ENCODE peak calls at places on chromosomes 5 and 9, in four cellular contexts. One of them, this sample, is unnamed. For H3K4me1, the result is how much of the 10 kb centered on the place peaks cover.

GRCh38 chr5:149408252-149409099 is 29.4 kb upstream of the IL17B start:
- DNase-seq in fibroblast of lung: no peak
- DNase-seq in Peyer's patch: no peak
- DNase-seq in spleen: no peak
- DNase-seq in this sample: peak

GRCh38 chr9:112447283-112447761 is 39.3 kb upstream of the KIAA1958 start:
- DNase-seq in fibroblast of lung: peak
- DNase-seq in Peyer's patch: no peak
- DNase-seq in spleen: no peak
- DNase-seq in this sample: no peak

GRCh38 chr9:109418827-109419226 is 79.3 kb downstream of the PTPN3 start:
- DNase-seq in fibroblast of lung: peak
- DNase-seq in Peyer's patch: no peak
- DNase-seq in spleen: no peak
- DNase-seq in this sample: no peak

GRCh38 chr5:53019320-53019719 is 30.2 kb downstream of the ITGA2 start:
- DNase-seq in fibroblast of lung: peak
- DNase-seq in Peyer's patch: no peak
- DNase-seq in spleen: no peak
- DNase-seq in this sample: no peak

GRCh38 chr9:2271426-2271825 is 256.3 kb downstream of the SMARCA2 start:
- DNase-seq in fibroblast of lung: peak
- DNase-seq in Peyer's patch: no peak
- DNase-seq in spleen: no peak
- DNase-seq in this sample: no peak

GRCh38 chr9:928363-929042 is 48.0 kb upstream of the DMRT3 start:
- DNase-seq in fibroblast of lung: no peak
- DNase-seq in Peyer's patch: no peak
- DNase-seq in spleen: no peak
- DNase-seq in this sample: no peak

GRCh38 chr9:15142903-15143534 is 164.0 kb downstream of the TTC39B start:
- DNase-seq in fibroblast of lung: peak
- DNase-seq in Peyer's patch: no peak
- DNase-seq in spleen: no peak
- DNase-seq in this sample: no peak

GRCh38 chr5:7436521-7436920 is 40.6 kb downstream of the ADCY2 start:
- DNase-seq in fibroblast of lung: no peak
- DNase-seq in Peyer's patch: no peak
- DNase-seq in spleen: no peak
- DNase-seq in this sample: no peak

GRCh38 chr9:91534374-91534773 is 110.7 kb upstream of the NFIL3 start:
- DNase-seq in fibroblast of lung: peak
- DNase-seq in Peyer's patch: no peak
- DNase-seq in spleen: no peak
- DNase-seq in this sample: no peak

GRCh38 chr9:131404987-131405386 is 11.1 kb downstream of the PRRC2B start:
- DNase-seq in fibroblast of lung: peak
- DNase-seq in Peyer's patch: no peak
- DNase-seq in spleen: no peak
- DNase-seq in this sample: no peak

GRCh38 chr9:133876836-133877235 is 115.3 kb downstream of the VAV2 start:
- DNase-seq in fibroblast of lung: no peak
- DNase-seq in Peyer's patch: no peak
- DNase-seq in spleen: no peak
- DNase-seq in this sample: no peak

GRCh38 chr5:132301341-132302274 is 7.4 kb downstream of the SLC22A4 start:
- DNase-seq in fibroblast of lung: no peak
- DNase-seq in Peyer's patch: peak
- DNase-seq in spleen: no peak
- DNase-seq in this sample: no peak

GRCh38 chr5:132298813-132299212 is 4.6 kb downstream of the SLC22A4 start:
- DNase-seq in fibroblast of lung: no peak
- DNase-seq in Peyer's patch: no peak
- DNase-seq in spleen: no peak
- DNase-seq in this sample: no peak

GRCh38 chr5:132300572-132301340 is 6.6 kb downstream of the SLC22A4 start:
- DNase-seq in fibroblast of lung: no peak
- DNase-seq in Peyer's patch: peak
- DNase-seq in spleen: no peak
- DNase-seq in this sample: no peak

GRCh38 chr5:132298305-132298704 is 4.1 kb downstream of the SLC22A4 start:
- DNase-seq in fibroblast of lung: no peak
- DNase-seq in Peyer's patch: no peak
- DNase-seq in spleen: no peak
- DNase-seq in this sample: no peak

GRCh38 chr5:132299901-132300300 is 5.7 kb downstream of the SLC22A4 start:
- DNase-seq in fibroblast of lung: no peak
- DNase-seq in Peyer's patch: no peak
- DNase-seq in spleen: no peak
- DNase-seq in this sample: no peak
- H3K4me1 ChIP-seq in fibroblast of lung: under half
- H3K4me1 ChIP-seq in Peyer's patch: under half
- H3K4me1 ChIP-seq in spleen: under half
- H3K4me1 ChIP-seq in this sample: under half

GRCh38 chr5:54292866-54293265 is 17.5 kb downstream of the ARL15 start:
- DNase-seq in fibroblast of lung: no peak
- DNase-seq in Peyer's patch: no peak
- DNase-seq in spleen: no peak
- DNase-seq in this sample: no peak
- H3K27ac ChIP-seq in fibroblast of lung: no peak
- H3K27ac ChIP-seq in Peyer's patch: no peak
- H3K27ac ChIP-seq in spleen: no peak
- H3K27ac ChIP-seq in this sample: no peak

GRCh38 chr5:160457255-160457654 is 35.6 kb downstream of the PTTG1 start:
- DNase-seq in fibroblast of lung: no peak
- DNase-seq in Peyer's patch: no peak
- DNase-seq in spleen: no peak
- DNase-seq in this sample: no peak
- H3K4me1 ChIP-seq in fibroblast of lung: under half
- H3K4me1 ChIP-seq in Peyer's patch: under half
- H3K4me1 ChIP-seq in spleen: under half
- H3K4me1 ChIP-seq in this sample: under half

GRCh38 chr9:129200255-129200654 is 22.2 kb upstream of the IER5L start:
- DNase-seq in fibroblast of lung: no peak
- DNase-seq in Peyer's patch: no peak
- DNase-seq in spleen: no peak
- DNase-seq in this sample: no peak

GRCh38 chr9:129195606-129196005 is 17.5 kb upstream of the IER5L start:
- DNase-seq in fibroblast of lung: no peak
- DNase-seq in Peyer's patch: no peak
- DNase-seq in spleen: no peak
- DNase-seq in this sample: no peak

GRCh38 chr9:129197978-129198736 is 20.1 kb upstream of the IER5L start:
- DNase-seq in fibroblast of lung: peak
- DNase-seq in Peyer's patch: no peak
- DNase-seq in spleen: no peak
- DNase-seq in this sample: no peak

GRCh38 chr9:129201289-129201688 is 23.2 kb upstream of the IER5L start:
- DNase-seq in fibroblast of lung: no peak
- DNase-seq in Peyer's patch: no peak
- DNase-seq in spleen: no peak
- DNase-seq in this sample: no peak

DNA sequence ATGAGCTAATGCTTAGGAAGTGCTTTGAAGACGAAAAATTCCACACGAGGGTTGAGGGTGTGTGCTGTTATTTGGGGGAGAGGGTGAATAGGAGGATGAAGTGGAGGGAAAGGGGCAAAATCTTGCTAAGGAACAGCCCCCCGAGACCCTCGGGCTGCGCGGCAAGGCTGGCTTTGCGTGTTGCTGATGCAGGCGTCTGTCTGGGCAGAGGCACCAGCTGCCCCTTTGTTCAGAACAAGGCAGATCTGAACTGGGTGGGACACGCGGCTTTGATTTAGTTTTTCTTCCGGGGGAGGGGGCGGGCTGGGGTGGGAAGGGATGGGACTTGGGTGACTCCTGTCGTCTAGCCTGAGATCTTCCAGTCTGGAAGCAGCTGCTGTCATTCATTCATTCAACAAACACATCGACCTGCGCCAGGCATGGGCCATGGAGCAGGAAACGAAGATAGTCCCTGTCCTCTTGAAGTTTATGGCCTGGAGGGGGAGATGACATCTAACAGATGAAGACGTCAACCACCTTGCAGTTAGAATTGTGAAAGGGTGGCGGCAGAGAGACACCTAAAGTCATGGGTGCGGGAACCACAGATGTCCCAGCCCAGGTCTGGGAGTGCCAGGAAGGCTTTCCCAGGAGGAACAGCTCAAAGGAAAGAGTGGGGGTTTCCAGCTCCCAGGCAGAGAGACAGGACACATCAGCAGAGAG is 20.8 kb upstream of the IER5L start:
- DNase-seq in fibroblast of lung: no peak
- DNase-seq in Peyer's patch: no peak
- DNase-seq in spleen: no peak
- DNase-seq in this sample: no peak
- H3K27ac ChIP-seq in fibroblast of lung: peak
- H3K27ac ChIP-seq in Peyer's patch: peak
- H3K27ac ChIP-seq in spleen: no peak
- H3K27ac ChIP-seq in this sample: peak

GRCh38 chr9:6334305-6334704 is 6.1 kb downstream of the TPD52L3 start:
- DNase-seq in fibroblast of lung: no peak
- DNase-seq in Peyer's patch: no peak
- DNase-seq in spleen: no peak
- DNase-seq in this sample: no peak

GRCh38 chr9:6328103-6328502 is at the start of gene TPD52L3:
- DNase-seq in fibroblast of lung: no peak
- DNase-seq in Peyer's patch: no peak
- DNase-seq in spleen: no peak
- DNase-seq in this sample: no peak

DNA sequence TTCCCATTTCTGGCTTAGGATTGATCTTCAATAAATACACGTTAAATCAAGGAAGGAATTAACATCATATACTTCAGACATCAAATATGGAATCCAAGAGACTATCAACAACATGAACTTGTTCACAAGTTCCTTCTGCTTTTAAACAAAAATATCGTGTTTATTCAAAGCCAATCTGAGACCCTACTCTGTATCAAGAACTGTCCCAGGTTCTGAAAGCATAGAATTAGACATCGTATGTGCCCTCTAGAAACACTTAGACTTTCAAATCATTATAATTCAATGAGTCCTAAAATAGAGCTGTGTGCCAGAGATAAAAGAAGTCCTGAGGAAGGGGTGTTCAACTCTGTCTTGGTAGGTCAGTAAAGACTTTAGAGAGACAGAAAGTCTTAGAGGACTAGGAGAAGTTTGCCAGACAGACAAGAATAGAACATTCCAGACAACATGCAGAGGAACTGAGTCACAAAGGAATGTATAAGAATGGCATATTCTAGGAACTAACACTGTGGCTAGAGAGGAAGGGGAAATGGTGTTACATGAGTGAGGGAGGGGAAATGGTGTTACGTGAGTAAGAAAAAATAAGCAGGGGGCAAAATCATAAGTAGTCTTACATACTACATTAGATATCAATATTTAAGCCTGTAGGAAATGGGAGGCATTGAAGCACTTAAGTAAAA is 2.9 kb downstream of the TPD52L3 start:
- DNase-seq in fibroblast of lung: peak
- DNase-seq in Peyer's patch: no peak
- DNase-seq in spleen: no peak
- DNase-seq in this sample: no peak
- H3K4me1 ChIP-seq in fibroblast of lung: under half
- H3K4me1 ChIP-seq in Peyer's patch: under half
- H3K4me1 ChIP-seq in spleen: under half
- H3K4me1 ChIP-seq in this sample: under half

DNA sequence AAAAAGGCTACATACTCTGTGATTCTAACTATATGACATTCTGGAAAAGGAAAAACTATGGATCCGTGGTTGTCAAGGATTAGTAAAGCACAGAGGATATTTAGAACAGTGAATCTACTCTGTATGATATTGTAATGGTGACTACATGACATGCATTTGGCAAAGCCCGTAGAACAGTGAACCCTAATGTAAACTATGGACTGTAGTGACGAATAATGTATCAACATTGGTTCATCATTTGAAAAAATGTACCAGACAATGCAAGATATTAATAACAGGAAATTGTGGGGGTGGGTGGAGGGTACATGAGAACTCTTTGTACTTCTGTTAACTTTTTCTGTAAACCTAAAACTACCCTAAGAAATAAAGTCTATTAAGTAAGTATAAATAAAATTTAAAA is 101.5 kb upstream of the TBC1D2 start:
- DNase-seq in fibroblast of lung: peak
- DNase-seq in Peyer's patch: no peak
- DNase-seq in spleen: no peak
- DNase-seq in this sample: no peak
- H3K27ac ChIP-seq in fibroblast of lung: no peak
- H3K27ac ChIP-seq in Peyer's patch: no peak
- H3K27ac ChIP-seq in spleen: no peak
- H3K27ac ChIP-seq in this sample: peak

GRCh38 chr5:150499437-150499956 is 8.4 kb upstream of the NDST1 start:
- DNase-seq in fibroblast of lung: no peak
- DNase-seq in Peyer's patch: no peak
- DNase-seq in spleen: no peak
- DNase-seq in this sample: no peak

GRCh38 chr5:150497989-150498317 is 10.0 kb upstream of the NDST1 start:
- DNase-seq in fibroblast of lung: no peak
- DNase-seq in Peyer's patch: no peak
- DNase-seq in spleen: no peak
- DNase-seq in this sample: no peak

GRCh38 chr5:150500328-150500841 is 7.5 kb upstream of the NDST1 start:
- DNase-seq in fibroblast of lung: no peak
- DNase-seq in Peyer's patch: no peak
- DNase-seq in spleen: no peak
- DNase-seq in this sample: no peak

GRCh38 chr5:150498501-150498900 is 9.4 kb upstream of the NDST1 start:
- DNase-seq in fibroblast of lung: no peak
- DNase-seq in Peyer's patch: no peak
- DNase-seq in spleen: no peak
- DNase-seq in this sample: no peak

DNA sequence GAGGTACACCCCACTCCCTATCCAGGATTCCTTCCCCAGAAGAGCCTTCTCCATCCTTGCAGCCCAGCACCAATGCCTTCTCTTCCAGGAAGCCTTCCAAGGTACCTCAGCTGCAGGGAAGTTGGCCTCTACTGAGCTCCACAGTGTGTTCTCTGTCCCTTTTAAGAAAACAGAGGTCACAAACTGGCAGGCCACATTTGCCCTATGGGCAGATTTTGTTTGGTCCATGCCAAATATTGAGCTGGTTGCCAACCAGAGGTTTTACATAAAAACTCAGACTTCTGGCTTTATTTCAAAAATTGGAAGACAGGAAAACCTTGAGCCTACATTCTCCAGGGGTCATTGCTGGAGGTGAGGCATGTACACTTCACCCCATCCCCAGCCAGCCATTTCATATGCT is 9.0 kb upstream of the NDST1 start:
- DNase-seq in fibroblast of lung: no peak
- DNase-seq in Peyer's patch: no peak
- DNase-seq in spleen: no peak
- DNase-seq in this sample: no peak
- H3K4me1 ChIP-seq in fibroblast of lung: half or more
- H3K4me1 ChIP-seq in Peyer's patch: under half
- H3K4me1 ChIP-seq in spleen: half or more
- H3K4me1 ChIP-seq in this sample: half or more

GRCh38 chr9:136544549-136545064 is 1.2 kb downstream of the NOTCH1 start:
- DNase-seq in fibroblast of lung: no peak
- DNase-seq in Peyer's patch: peak
- DNase-seq in spleen: peak
- DNase-seq in this sample: peak
- H3K27ac ChIP-seq in fibroblast of lung: peak
- H3K27ac ChIP-seq in Peyer's patch: peak
- H3K27ac ChIP-seq in spleen: peak
- H3K27ac ChIP-seq in this sample: peak

GRCh38 chr9:126809068-126809467 is 4.2 kb downstream of the ZBTB43 start:
- DNase-seq in fibroblast of lung: no peak
- DNase-seq in Peyer's patch: no peak
- DNase-seq in spleen: no peak
- DNase-seq in this sample: no peak
- H3K4me1 ChIP-seq in fibroblast of lung: under half
- H3K4me1 ChIP-seq in Peyer's patch: under half
- H3K4me1 ChIP-seq in spleen: half or more
- H3K4me1 ChIP-seq in this sample: under half